ENCODE peak calls at places on chromosome 18, in six cellular contexts. G is pancreas, H is NCI-H1417 treated with DMSO at 0.1 percent for 48 hours, L is upper lobe of left lung, T is T-helper 1 cell, N is GM03348. V is an unnamed sample.

GRCh38 chr18:62844850-62845643 is 129.7 kb downstream of the PHLPP1 start:
- DNase-seq in G (no peak), H (no peak), L (no peak), T (no peak), N (no peak), V (no peak)

GRCh38 chr18:45370190-45371010 is 244.9 kb upstream of the SLC14A2 start:
- DNase-seq in G (no peak), H (no peak), L (no peak), T (no peak), N (no peak), V (no peak)

GRCh38 chr18:44702594-44702993 is 21.9 kb downstream of the SETBP1 start:
- DNase-seq in G (no peak), H (no peak), L (no peak), T (no peak), N (no peak), V (no peak)

GRCh38 chr18:57859314-57859713 is 56.2 kb upstream of the ATP8B1 start:
- DNase-seq in G (no peak), H (no peak), L (no peak), T (no peak), N (no peak), V (no peak)

GRCh38 chr18:9741821-9742541 is 33.9 kb downstream of the RAB31 start:
- DNase-seq in G (no peak), H (no peak), L (no peak), T (no peak), N (peak), V (no peak)

GRCh38 chr18:33578371-33579146 is 540 bp downstream of the ASXL3 start:
- DNase-seq in G (peak), H (no peak), L (peak), T (no peak), N (peak), V (no peak)

GRCh38 chr18:62772860-62773584 is 57.7 kb downstream of the PHLPP1 start:
- DNase-seq in G (no peak), H (no peak), L (no peak), T (no peak), N (no peak), V (no peak)

GRCh38 chr18:80247403-80247916 is at the start of gene PARD6G:
- DNase-seq in G (peak), H (peak), L (peak), T (peak), N (peak), V (no peak)

GRCh38 chr18:8176554-8176953 is 432.7 kb upstream of the RAB12 start:
- DNase-seq in G (peak), H (no peak), L (no peak), T (no peak), N (no peak), V (no peak)

GRCh38 chr18:58603365-58604067 is 25.4 kb downstream of the ALPK2 start:
- DNase-seq in G (no peak), H (no peak), L (no peak), T (no peak), N (no peak), V (peak)

GRCh38 chr18:54280206-54280550 is 10.9 kb downstream of the POLI start:
- DNase-seq in G (no peak), H (no peak), L (no peak), T (no peak), N (no peak), V (no peak)

GRCh38 chr18:22267697-22268096 is 98.3 kb downstream of the GATA6 start:
- DNase-seq in G (no peak), H (no peak), L (no peak), T (no peak), N (no peak), V (no peak)

GRCh38 chr18:3901042-3901441 is 451.1 kb downstream of the TGIF1 start:
- DNase-seq in G (no peak), H (no peak), L (no peak), T (no peak), N (no peak), V (no peak)

GRCh38 chr18:46224181-46224775 is 120.1 kb downstream of the HAUS1 start:
- DNase-seq in G (no peak), H (no peak), L (no peak), T (no peak), N (peak), V (no peak)

GRCh38 chr18:8797206-8797605 is 91.8 kb downstream of the MTCL1 start:
- DNase-seq in G (no peak), H (no peak), L (peak), T (no peak), N (no peak), V (no peak)

GRCh38 chr18:49876536-49876935 is 63.2 kb upstream of the ACAA2 start:
- DNase-seq in G (no peak), H (no peak), L (no peak), T (no peak), N (no peak), V (no peak)

GRCh38 chr18:79754831-79755351 is 42.8 kb upstream of the KCNG2 start:
- DNase-seq in G (no peak), H (no peak), L (peak), T (peak), N (no peak), V (no peak)

GRCh38 chr18:78912862-78913261 is 66.8 kb upstream of the SALL3 start:
- DNase-seq in G (no peak), H (no peak), L (no peak), T (no peak), N (no peak), V (no peak)

GRCh38 chr18:58135806-58136331 is 91.8 kb downstream of the NEDD4L start:
- DNase-seq in G (peak), H (no peak), L (no peak), T (no peak), N (peak), V (peak)

GRCh38 chr18:50986360-50987087 is 18.7 kb downstream of the ELAC1 start:
- DNase-seq in G (no peak), H (no peak), L (no peak), T (no peak), N (peak), V (no peak)